ENCODE peak calls at places on chromosome 21, in four cellular contexts. E is H9, Q is IMR-90, Z is H1. L is an unnamed sample.
A peak's percentile ranks its signal among the peaks of the same experiment; 100 is the strongest.

GRCh38 chr21:26881504-26882228 is 36.5 kb upstream of the ADAMTS1 start:
- DNase-seq in E (no peak), Q (peak; percentile 39), Z (no peak), L (peak; percentile 32)

GRCh38 chr21:33668180-33668579 is 25.9 kb downstream of the ITSN1 start:
- DNase-seq in E (no peak), Q (peak; percentile 29), Z (no peak), L (no peak)

GRCh38 chr21:35075546-35075945 is 26.4 kb upstream of the RUNX1 start:
- DNase-seq in E (no peak), Q (peak; percentile 82), Z (no peak), L (peak; percentile 55)

GRCh38 chr21:43371786-43372185 is 55.1 kb downstream of the SIK1 start:
- DNase-seq in E (no peak), Q (no peak), Z (no peak), L (no peak)

GRCh38 chr21:27314096-27314495 is 347.2 kb upstream of the ADAMTS5 start:
- DNase-seq in E (no peak), Q (no peak), Z (no peak), L (no peak)

GRCh38 chr21:42666918-42667317 is 13.5 kb downstream of the PDE9A start:
- DNase-seq in E (no peak), Q (no peak), Z (no peak), L (no peak)

GRCh38 chr21:32739946-32740345 is 12.1 kb upstream of the SYNJ1 start:
- DNase-seq in E (no peak), Q (no peak), Z (no peak), L (peak; percentile 95)

GRCh38 chr21:26522704-26523103 is 50.4 kb downstream of the CYYR1 start:
- DNase-seq in E (no peak), Q (no peak), Z (no peak), L (no peak)

GRCh38 chr21:26964379-26964778 is 2.5 kb downstream of the ADAMTS5 start:
- DNase-seq in E (peak; percentile 83), Q (peak; percentile 15), Z (no peak), L (peak; percentile 96)

GRCh38 chr21:15552914-15553491 is 176.8 kb upstream of the USP25 start:
- DNase-seq in E (no peak), Q (peak; percentile 1), Z (no peak), L (peak; percentile 33)

GRCh38 chr21:35222541-35222941 is 173.4 kb upstream of the RUNX1 start:
- DNase-seq in E (no peak), Q (no peak), Z (no peak), L (peak; percentile 12)

GRCh38 chr21:42425603-42425985 is 21.9 kb downstream of the UBASH3A start:
- DNase-seq in E (no peak), Q (no peak), Z (no peak), L (no peak)

GRCh38 chr21:26883768-26884167 is 38.6 kb upstream of the ADAMTS1 start:
- DNase-seq in E (no peak), Q (peak; percentile 15), Z (no peak), L (no peak)

GRCh38 chr21:31334648-31335121 is 9.4 kb downstream of the TIAM1 start:
- DNase-seq in E (no peak), Q (no peak), Z (no peak), L (no peak)

GRCh38 chr21:35086357-35086756 is 37.3 kb upstream of the RUNX1 start:
- DNase-seq in E (no peak), Q (peak; percentile 54), Z (no peak), L (peak; percentile 55)

GRCh38 chr21:43280949-43281633 is 112.3 kb downstream of the CRYAA start:
- DNase-seq in E (no peak), Q (no peak), Z (no peak), L (no peak)

DNA sequence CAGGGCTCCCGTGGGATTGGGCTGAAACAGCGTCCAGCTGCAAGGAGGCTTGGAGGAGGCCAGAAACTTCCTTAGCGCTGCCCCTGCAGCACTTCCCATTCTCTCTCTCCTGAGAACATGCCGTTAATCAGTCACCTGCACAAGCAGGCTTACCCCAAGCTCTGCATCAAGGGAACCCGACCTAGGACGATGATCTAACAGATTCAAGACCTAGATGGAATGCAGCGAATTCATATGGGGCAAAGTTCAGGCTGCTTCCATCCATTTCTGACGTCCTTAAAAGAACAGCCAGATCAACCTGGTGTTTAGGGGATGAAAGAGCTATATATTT is 114.1 kb downstream of the ERG start:
- DNase-seq in E (no peak), Q (no peak), Z (no peak), L (no peak)
- H4K8ac ChIP-seq in E (no peak overlapping the region), Q (no peak overlapping the region), Z (no peak overlapping the region), L (no peak overlapping the region)

DNA sequence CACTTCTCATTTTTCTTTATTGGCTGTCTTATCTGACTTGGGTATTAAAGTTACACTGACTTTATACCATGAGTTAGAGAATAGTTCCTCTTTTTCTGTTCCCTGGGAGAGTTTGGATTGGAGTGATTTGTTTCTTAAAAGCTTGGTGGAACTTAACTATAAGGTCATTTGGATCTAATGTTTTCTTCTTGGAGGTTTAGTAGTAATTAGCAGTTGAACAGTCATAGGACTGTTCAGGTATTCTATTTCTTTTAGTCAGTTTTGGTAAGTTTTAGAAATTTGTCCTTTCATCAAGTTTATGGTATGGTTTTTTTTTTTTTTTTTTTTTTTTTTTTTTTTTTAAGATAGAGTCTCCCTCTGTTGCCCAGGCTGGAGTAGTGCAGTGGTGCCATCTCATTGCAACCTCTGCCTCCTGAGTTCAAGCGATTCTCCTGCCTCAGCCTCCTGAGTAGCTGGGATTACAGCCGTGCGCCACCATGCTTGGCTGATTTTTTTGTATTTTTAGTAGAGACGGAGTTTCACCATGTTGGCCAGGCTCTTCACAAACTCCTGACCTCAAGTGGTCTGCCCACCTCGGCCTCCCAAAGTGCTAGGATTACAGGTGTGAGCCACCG is 6.3 kb downstream of the TTC3 start:
- DNase-seq in E (no peak), Q (no peak), Z (no peak), L (no peak)
- H3K56ac ChIP-seq in E (no peak overlapping the region), Q (no peak overlapping the region), Z (no peak overlapping the region), L (no peak overlapping the region)

GRCh38 chr21:46153259-46154154 is 1.9 kb downstream of the FTCD start:
- DNase-seq in E (peak; percentile 80), Q (no peak), Z (peak; percentile 95), L (peak; percentile 83)
- H4K8ac ChIP-seq in E (no peak overlapping the region), Q (peak overlapping the region; percentile 77), Z (peak overlapping the region; percentile 89), L (no peak overlapping the region)

DNA sequence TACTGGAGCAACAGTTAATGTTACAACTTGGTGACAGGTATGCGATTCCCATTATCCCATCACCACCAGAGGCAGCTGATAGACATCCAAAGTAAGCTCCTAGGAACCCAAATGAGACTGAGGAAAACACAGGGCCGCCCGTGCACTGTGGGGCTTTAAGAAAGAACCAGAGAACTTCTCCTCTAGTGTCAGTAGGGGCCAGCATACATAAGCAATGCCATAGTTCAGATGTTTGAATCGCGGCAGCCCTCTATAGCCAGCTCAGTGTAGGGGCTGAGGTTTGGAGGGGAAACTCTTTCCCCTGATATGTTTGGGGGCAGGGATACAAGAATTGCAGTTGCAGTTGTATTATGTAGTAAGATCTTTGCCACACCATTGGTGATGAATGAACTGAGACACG is 593.3 kb upstream of the NCAM2 start:
- DNase-seq in E (peak; percentile 39), Q (no peak), Z (no peak), L (peak; percentile 49)
- H3K56ac ChIP-seq in E (no peak overlapping the region), Q (no peak overlapping the region), Z (no peak overlapping the region), L (no peak overlapping the region)

GRCh38 chr21:29235714-29236197 is 63.0 kb upstream of the BACH1 start:
- DNase-seq in E (no peak), Q (no peak), Z (no peak), L (no peak)

GRCh38 chr21:29238052-29238966 is 60.4 kb upstream of the BACH1 start:
- DNase-seq in E (no peak), Q (peak; percentile 54), Z (no peak), L (no peak)

GRCh38 chr21:29240136-29240535 is 58.6 kb upstream of the BACH1 start:
- DNase-seq in E (no peak), Q (no peak), Z (no peak), L (no peak)

GRCh38 chr21:29238967-29239289 is 59.8 kb upstream of the BACH1 start:
- DNase-seq in E (no peak), Q (peak; percentile 76), Z (no peak), L (no peak)

DNA sequence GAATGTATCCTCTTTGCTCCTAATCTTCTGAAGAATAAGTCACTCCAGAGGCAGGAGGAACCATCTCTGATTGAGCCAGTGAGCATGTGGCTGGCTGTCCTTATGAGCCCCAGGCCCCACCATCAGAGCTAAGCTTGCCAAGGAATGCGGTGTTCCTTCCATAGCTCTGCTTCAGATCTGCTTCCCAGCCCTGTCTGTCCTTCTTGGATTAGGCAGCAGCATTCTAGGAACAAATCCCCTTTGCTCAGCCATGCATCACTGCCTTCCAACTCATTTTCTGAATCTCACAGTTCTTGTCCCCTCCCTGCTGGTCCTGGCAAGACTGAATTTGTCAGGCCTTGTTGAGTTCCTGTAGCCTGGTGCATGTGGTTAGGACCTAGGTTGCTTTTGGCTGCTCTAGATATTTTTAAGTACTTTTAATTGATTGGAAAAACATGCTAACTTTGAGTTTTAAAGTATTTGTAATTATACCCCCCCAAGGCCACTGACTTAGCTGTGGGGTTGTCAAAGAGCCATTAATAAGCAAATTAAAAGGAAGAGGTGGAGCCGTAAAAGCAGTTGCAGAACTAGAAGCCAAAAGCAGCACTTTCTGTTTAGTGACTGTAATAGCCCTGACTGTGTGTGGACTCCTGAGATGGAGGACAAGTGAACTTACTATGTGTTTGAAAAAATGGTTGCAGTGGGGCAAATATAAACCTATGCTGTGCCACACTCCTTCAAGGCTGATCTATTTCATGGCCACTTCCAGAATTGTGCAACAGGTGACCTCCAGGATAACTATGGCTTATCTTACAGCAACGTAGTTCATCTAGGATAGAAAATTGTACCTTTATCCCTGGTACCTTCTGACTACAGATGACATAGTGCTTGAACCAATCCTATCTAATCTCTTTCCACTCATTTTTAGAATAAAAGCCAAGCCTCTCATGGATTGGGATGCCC is 61.3 kb upstream of the BACH1 start:
- DNase-seq in E (no peak), Q (no peak), Z (no peak), L (no peak)
- H4K8ac ChIP-seq in E (no peak overlapping the region), Q (no peak overlapping the region), Z (no peak overlapping the region), L (no peak overlapping the region)

GRCh38 chr21:16954787-16955186 is 558.1 kb upstream of the CXADR start:
- DNase-seq in E (no peak), Q (no peak), Z (no peak), L (no peak)

DNA sequence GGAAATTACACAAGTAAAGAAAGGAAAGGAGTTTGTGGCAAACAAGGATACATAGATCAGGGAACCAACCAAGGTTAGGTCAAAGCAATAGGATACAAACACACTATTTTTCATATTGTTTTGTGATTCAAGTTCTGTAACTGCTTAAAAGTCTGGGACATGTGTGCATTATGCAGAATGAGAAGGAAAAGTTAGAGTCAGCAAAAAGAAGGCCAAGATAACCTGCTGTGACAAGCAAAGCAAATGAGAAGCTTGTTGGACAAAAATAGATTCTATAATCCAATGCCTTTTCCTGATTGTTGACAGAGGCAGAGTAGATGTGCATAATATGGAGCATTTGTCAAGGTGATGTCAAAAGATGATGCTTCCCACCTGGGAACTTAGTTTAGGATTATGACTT is 556.0 kb upstream of the CXADR start:
- DNase-seq in E (no peak), Q (no peak), Z (no peak), L (no peak)
- H3K56ac ChIP-seq in E (no peak overlapping the region), Q (no peak overlapping the region), Z (no peak overlapping the region), L (no peak overlapping the region)

L was measured in mesendoderm.